ENCODE peak calls at places on chromosomes 4 and X, in seven cellular contexts. One of them, this sample, is unnamed.

GRCh38 chrX:108090474-108091265 is 672 bp downstream of the PSMD10 start:
- DNase-seq in dorsolateral prefrontal cortex: no peak
- DNase-seq in esophagus squamous epithelium: no peak
- DNase-seq in small intestine: peak
- DNase-seq in esophagus muscularis mucosa: no peak
- DNase-seq in WERI-Rb-1: no peak
- DNase-seq in astrocyte: peak
- DNase-seq in this sample: no peak

GRCh38 chr4:112589207-112589606 is 47.5 kb downstream of the ZGRF1 start:
- DNase-seq in dorsolateral prefrontal cortex: no peak
- DNase-seq in esophagus squamous epithelium: no peak
- DNase-seq in small intestine: no peak
- DNase-seq in esophagus muscularis mucosa: no peak
- DNase-seq in WERI-Rb-1: no peak
- DNase-seq in astrocyte: peak
- DNase-seq in this sample: no peak

GRCh38 chrX:40504801-40505605 is 75.8 kb upstream of the ATP6AP2 start:
- DNase-seq in dorsolateral prefrontal cortex: no peak
- DNase-seq in esophagus squamous epithelium: no peak
- DNase-seq in small intestine: no peak
- DNase-seq in esophagus muscularis mucosa: no peak
- DNase-seq in WERI-Rb-1: no peak
- DNase-seq in astrocyte: peak
- DNase-seq in this sample: no peak

GRCh38 chr4:86523333-86523732 is 70.8 kb upstream of the PTPN13 start:
- DNase-seq in dorsolateral prefrontal cortex: no peak
- DNase-seq in esophagus squamous epithelium: no peak
- DNase-seq in small intestine: no peak
- DNase-seq in esophagus muscularis mucosa: no peak
- DNase-seq in WERI-Rb-1: no peak
- DNase-seq in astrocyte: no peak
- DNase-seq in this sample: no peak

GRCh38 chr4:5500165-5500564 is 208.2 kb downstream of the EVC2 start:
- DNase-seq in dorsolateral prefrontal cortex: no peak
- DNase-seq in esophagus squamous epithelium: no peak
- DNase-seq in small intestine: no peak
- DNase-seq in esophagus muscularis mucosa: no peak
- DNase-seq in WERI-Rb-1: no peak
- DNase-seq in astrocyte: no peak
- DNase-seq in this sample: no peak

GRCh38 chr4:89496851-89497250 is 189.3 kb upstream of the GPRIN3 start:
- DNase-seq in dorsolateral prefrontal cortex: no peak
- DNase-seq in esophagus squamous epithelium: no peak
- DNase-seq in small intestine: no peak
- DNase-seq in esophagus muscularis mucosa: no peak
- DNase-seq in WERI-Rb-1: no peak
- DNase-seq in astrocyte: peak
- DNase-seq in this sample: no peak

GRCh38 chr4:53674891-53675290 is 83.6 kb upstream of the LNX1 start:
- DNase-seq in dorsolateral prefrontal cortex: no peak
- DNase-seq in esophagus squamous epithelium: no peak
- DNase-seq in small intestine: no peak
- DNase-seq in esophagus muscularis mucosa: no peak
- DNase-seq in WERI-Rb-1: no peak
- DNase-seq in astrocyte: no peak
- DNase-seq in this sample: no peak

GRCh38 chr4:123643691-123644090 is 247.1 kb downstream of the SPRY1 start:
- DNase-seq in dorsolateral prefrontal cortex: no peak
- DNase-seq in esophagus squamous epithelium: no peak
- DNase-seq in small intestine: no peak
- DNase-seq in esophagus muscularis mucosa: no peak
- DNase-seq in WERI-Rb-1: no peak
- DNase-seq in astrocyte: no peak
- DNase-seq in this sample: no peak

GRCh38 chrX:85303544-85303943 is 59.8 kb downstream of the ZNF711 start:
- DNase-seq in dorsolateral prefrontal cortex: no peak
- DNase-seq in esophagus squamous epithelium: no peak
- DNase-seq in small intestine: no peak
- DNase-seq in esophagus muscularis mucosa: no peak
- DNase-seq in WERI-Rb-1: no peak
- DNase-seq in astrocyte: no peak
- DNase-seq in this sample: no peak

GRCh38 chrX:152601848-152602616 is 35.7 kb upstream of the GABRQ start:
- DNase-seq in dorsolateral prefrontal cortex: no peak
- DNase-seq in esophagus squamous epithelium: no peak
- DNase-seq in small intestine: no peak
- DNase-seq in esophagus muscularis mucosa: no peak
- DNase-seq in WERI-Rb-1: peak
- DNase-seq in astrocyte: peak
- DNase-seq in this sample: no peak

GRCh38 chrX:117995378-117995777 is 121.2 kb downstream of the KLHL13 start:
- DNase-seq in dorsolateral prefrontal cortex: no peak
- DNase-seq in esophagus squamous epithelium: no peak
- DNase-seq in small intestine: no peak
- DNase-seq in esophagus muscularis mucosa: no peak
- DNase-seq in WERI-Rb-1: no peak
- DNase-seq in astrocyte: no peak
- DNase-seq in this sample: no peak

GRCh38 chrX:117996408-117996807 is 120.2 kb downstream of the KLHL13 start:
- DNase-seq in dorsolateral prefrontal cortex: no peak
- DNase-seq in esophagus squamous epithelium: no peak
- DNase-seq in small intestine: no peak
- DNase-seq in esophagus muscularis mucosa: no peak
- DNase-seq in WERI-Rb-1: no peak
- DNase-seq in astrocyte: no peak
- DNase-seq in this sample: no peak

GRCh38 chrX:118000518-118000917 is 116.1 kb downstream of the KLHL13 start:
- DNase-seq in dorsolateral prefrontal cortex: no peak
- DNase-seq in esophagus squamous epithelium: no peak
- DNase-seq in small intestine: no peak
- DNase-seq in esophagus muscularis mucosa: no peak
- DNase-seq in WERI-Rb-1: no peak
- DNase-seq in astrocyte: no peak
- DNase-seq in this sample: no peak

GRCh38 chrX:117996918-117997480 is 119.6 kb downstream of the KLHL13 start:
- DNase-seq in dorsolateral prefrontal cortex: no peak
- DNase-seq in esophagus squamous epithelium: no peak
- DNase-seq in small intestine: peak
- DNase-seq in esophagus muscularis mucosa: no peak
- DNase-seq in WERI-Rb-1: no peak
- DNase-seq in astrocyte: no peak
- DNase-seq in this sample: no peak

GRCh38 chrX:117998171-117998570 is 118.4 kb downstream of the KLHL13 start:
- DNase-seq in dorsolateral prefrontal cortex: no peak
- DNase-seq in esophagus squamous epithelium: no peak
- DNase-seq in small intestine: no peak
- DNase-seq in esophagus muscularis mucosa: no peak
- DNase-seq in WERI-Rb-1: no peak
- DNase-seq in astrocyte: no peak
- DNase-seq in this sample: no peak
- H3K4me3 ChIP-seq in dorsolateral prefrontal cortex: no peak
- H3K4me3 ChIP-seq in esophagus squamous epithelium: no peak
- H3K4me3 ChIP-seq in small intestine: no peak
- H3K4me3 ChIP-seq in esophagus muscularis mucosa: no peak
- H3K4me3 ChIP-seq in WERI-Rb-1: no peak
- H3K4me3 ChIP-seq in astrocyte: no peak
- H3K4me3 ChIP-seq in this sample: no peak

GRCh38 chr4:87872043-87872442 is 39.3 kb downstream of the MEPE start:
- DNase-seq in dorsolateral prefrontal cortex: no peak
- DNase-seq in esophagus squamous epithelium: no peak
- DNase-seq in small intestine: no peak
- DNase-seq in esophagus muscularis mucosa: no peak
- DNase-seq in WERI-Rb-1: no peak
- DNase-seq in astrocyte: no peak
- DNase-seq in this sample: no peak
- H3K27ac ChIP-seq in dorsolateral prefrontal cortex: no peak
- H3K27ac ChIP-seq in esophagus squamous epithelium: no peak
- H3K27ac ChIP-seq in small intestine: no peak
- H3K27ac ChIP-seq in esophagus muscularis mucosa: no peak
- H3K27ac ChIP-seq in WERI-Rb-1: no peak
- H3K27ac ChIP-seq in astrocyte: no peak
- H3K27ac ChIP-seq in this sample: no peak

GRCh38 chr4:41142356-41142755 is 72.0 kb downstream of the APBB2 start:
- DNase-seq in dorsolateral prefrontal cortex: no peak
- DNase-seq in esophagus squamous epithelium: no peak
- DNase-seq in small intestine: no peak
- DNase-seq in esophagus muscularis mucosa: no peak
- DNase-seq in WERI-Rb-1: no peak
- DNase-seq in astrocyte: no peak
- DNase-seq in this sample: no peak

GRCh38 chr4:41143721-41144379 is 70.5 kb downstream of the APBB2 start:
- DNase-seq in dorsolateral prefrontal cortex: no peak
- DNase-seq in esophagus squamous epithelium: no peak
- DNase-seq in small intestine: no peak
- DNase-seq in esophagus muscularis mucosa: no peak
- DNase-seq in WERI-Rb-1: no peak
- DNase-seq in astrocyte: no peak
- DNase-seq in this sample: no peak

GRCh38 chr4:41141910-41142309 is 72.4 kb downstream of the APBB2 start:
- DNase-seq in dorsolateral prefrontal cortex: no peak
- DNase-seq in esophagus squamous epithelium: no peak
- DNase-seq in small intestine: no peak
- DNase-seq in esophagus muscularis mucosa: no peak
- DNase-seq in WERI-Rb-1: no peak
- DNase-seq in astrocyte: peak
- DNase-seq in this sample: no peak

GRCh38 chr4:41144812-41145211 is 69.5 kb downstream of the APBB2 start:
- DNase-seq in dorsolateral prefrontal cortex: no peak
- DNase-seq in esophagus squamous epithelium: no peak
- DNase-seq in small intestine: no peak
- DNase-seq in esophagus muscularis mucosa: no peak
- DNase-seq in WERI-Rb-1: no peak
- DNase-seq in astrocyte: no peak
- DNase-seq in this sample: no peak

DNA sequence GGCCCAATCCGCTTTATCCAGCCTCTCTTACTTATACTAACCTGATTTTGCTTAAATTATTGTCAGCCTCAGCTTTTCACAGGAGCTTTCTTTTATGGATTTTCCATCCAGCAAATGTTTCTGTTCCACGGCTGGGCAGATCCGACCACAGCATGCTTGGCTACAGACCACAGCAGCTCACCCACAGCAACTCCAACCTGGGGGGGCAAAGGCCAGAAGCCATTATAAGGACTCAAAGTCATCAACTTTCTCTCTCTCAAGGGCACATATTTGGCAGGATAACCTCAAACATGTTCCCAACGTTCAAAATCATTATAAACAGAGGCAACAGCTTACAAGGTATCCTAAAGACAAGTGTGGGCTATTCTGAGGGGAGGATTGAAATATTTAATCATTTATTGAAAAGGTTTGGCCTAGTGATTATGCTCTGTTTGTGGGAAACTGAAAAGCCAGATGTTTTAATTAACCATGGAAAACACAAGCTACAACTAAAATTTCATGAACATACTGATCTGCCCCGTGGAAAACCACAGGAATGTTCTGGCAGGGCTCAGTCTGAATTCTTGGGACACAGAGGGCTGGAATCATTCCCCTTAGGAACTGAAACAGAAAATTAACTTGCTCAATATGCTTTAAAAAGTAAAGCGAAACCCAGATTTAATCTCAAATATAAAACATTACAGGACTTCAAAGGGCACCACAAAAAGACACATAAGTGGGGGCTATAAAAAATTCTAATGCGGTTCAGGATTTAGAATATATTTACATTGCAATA is 71.2 kb downstream of the APBB2 start:
- DNase-seq in dorsolateral prefrontal cortex: no peak
- DNase-seq in esophagus squamous epithelium: no peak
- DNase-seq in small intestine: no peak
- DNase-seq in esophagus muscularis mucosa: no peak
- DNase-seq in WERI-Rb-1: no peak
- DNase-seq in astrocyte: peak
- DNase-seq in this sample: no peak
- H3K4me3 ChIP-seq in dorsolateral prefrontal cortex: no peak
- H3K4me3 ChIP-seq in esophagus squamous epithelium: no peak
- H3K4me3 ChIP-seq in small intestine: no peak
- H3K4me3 ChIP-seq in esophagus muscularis mucosa: peak
- H3K4me3 ChIP-seq in WERI-Rb-1: no peak
- H3K4me3 ChIP-seq in astrocyte: no peak
- H3K4me3 ChIP-seq in this sample: no peak

DNA sequence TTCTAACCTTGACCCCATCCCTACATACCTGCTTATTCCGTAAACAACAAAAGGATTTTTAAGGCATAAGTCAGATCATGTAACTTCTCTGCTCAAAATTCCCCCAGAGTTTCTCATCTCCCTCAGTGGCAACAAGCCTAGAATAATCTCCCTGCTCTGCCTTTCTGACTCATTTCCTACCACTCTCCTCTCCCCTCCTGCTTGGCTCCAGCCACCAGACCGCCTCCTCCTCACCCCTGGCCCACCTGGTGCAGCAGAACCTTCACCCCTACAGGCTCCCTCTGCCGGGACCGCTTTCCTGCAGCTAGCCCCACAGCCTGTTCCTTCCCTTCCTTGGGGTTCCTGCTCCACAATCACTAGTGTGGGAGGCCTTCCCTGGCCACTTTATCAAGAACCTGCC is 32.1 kb downstream of the TSPAN5 start:
- DNase-seq in dorsolateral prefrontal cortex: no peak
- DNase-seq in esophagus squamous epithelium: no peak
- DNase-seq in small intestine: no peak
- DNase-seq in esophagus muscularis mucosa: peak
- DNase-seq in WERI-Rb-1: no peak
- DNase-seq in astrocyte: peak
- DNase-seq in this sample: no peak
- H3K27ac ChIP-seq in dorsolateral prefrontal cortex: peak
- H3K27ac ChIP-seq in esophagus squamous epithelium: peak
- H3K27ac ChIP-seq in small intestine: no peak
- H3K27ac ChIP-seq in esophagus muscularis mucosa: peak
- H3K27ac ChIP-seq in WERI-Rb-1: no peak
- H3K27ac ChIP-seq in astrocyte: peak
- H3K27ac ChIP-seq in this sample: peak